ENCODE peak calls at places on chromosomes 13 and 19, in eight cellular contexts. O, Y, G, F, M, C, Z and L are unnamed samples.

GRCh38 chr13:93859666-93860065 is 619.8 kb downstream of the DCT start:
- DNase-seq in O (peak), Y (no peak), G (no peak), F (no peak), M (peak), C (no peak), Z (peak), L (no peak)

GRCh38 chr13:48990900-48991299 is 15.2 kb downstream of the FNDC3A start:
- DNase-seq in O (no peak), Y (no peak), G (no peak), F (no peak), M (no peak), C (no peak), Z (no peak), L (no peak)

GRCh38 chr19:512548-513365 is 5.5 kb downstream of the TPGS1 start:
- DNase-seq in O (no peak), Y (no peak), G (no peak), F (no peak), M (no peak), C (no peak), Z (no peak), L (no peak)

GRCh38 chr13:22311734-22312404 is 641.0 kb downstream of the FGF9 start:
- DNase-seq in O (no peak), Y (no peak), G (no peak), F (no peak), M (no peak), C (peak), Z (no peak), L (no peak)

GRCh38 chr13:92717857-92718256 is 508.8 kb upstream of the GPC6 start:
- DNase-seq in O (no peak), Y (no peak), G (no peak), F (no peak), M (no peak), C (no peak), Z (no peak), L (no peak)

GRCh38 chr13:64662887-64663593 is 2567.1 kb downstream of the PCDH9 start:
- DNase-seq in O (no peak), Y (no peak), G (no peak), F (no peak), M (no peak), C (no peak), Z (no peak), L (no peak)

GRCh38 chr13:27126877-27127276 is 44.7 kb downstream of the USP12 start:
- DNase-seq in O (no peak), Y (no peak), G (no peak), F (no peak), M (no peak), C (no peak), Z (no peak), L (no peak)

GRCh38 chr19:43534811-43535761 is 2.1 kb downstream of the ZNF575 start:
- DNase-seq in O (peak), Y (no peak), G (peak), F (no peak), M (peak), C (peak), Z (peak), L (peak)

GRCh38 chr19:32647361-32647760 is 27.6 kb downstream of the ANKRD27 start:
- DNase-seq in O (no peak), Y (no peak), G (no peak), F (no peak), M (no peak), C (no peak), Z (no peak), L (no peak)

GRCh38 chr19:43463381-43464088 is 1.9 kb downstream of the LYPD3 start:
- DNase-seq in O (peak), Y (peak), G (peak), F (peak), M (peak), C (peak), Z (peak), L (peak)

GRCh38 chr19:14363203-14364097 is 17.8 kb upstream of the ADGRE5 start:
- DNase-seq in O (peak), Y (no peak), G (peak), F (no peak), M (peak), C (peak), Z (peak), L (no peak)

GRCh38 chr13:82436099-82436585 is 1446.1 kb downstream of the SLITRK1 start:
- DNase-seq in O (no peak), Y (no peak), G (no peak), F (no peak), M (no peak), C (no peak), Z (no peak), L (no peak)

GRCh38 chr13:109884462-109884861 is 98.1 kb upstream of the IRS2 start:
- DNase-seq in O (no peak), Y (no peak), G (no peak), F (no peak), M (no peak), C (no peak), Z (no peak), L (no peak)

GRCh38 chr19:1206733-1207301 is 1.2 kb downstream of the STK11 start:
- DNase-seq in O (no peak), Y (no peak), G (no peak), F (no peak), M (peak), C (no peak), Z (no peak), L (no peak)

GRCh38 chr19:3140667-3141038 is 4.8 kb downstream of the GNA15 start:
- DNase-seq in O (no peak), Y (no peak), G (no peak), F (no peak), M (no peak), C (no peak), Z (no peak), L (no peak)

GRCh38 chr19:29680447-29680846 is 15.2 kb downstream of the PLEKHF1 start:
- DNase-seq in O (no peak), Y (peak), G (no peak), F (no peak), M (no peak), C (no peak), Z (no peak), L (no peak)

GRCh38 chr13:77095288-77095687 is 68.3 kb upstream of the FBXL3 start:
- DNase-seq in O (no peak), Y (no peak), G (no peak), F (no peak), M (no peak), C (no peak), Z (no peak), L (no peak)

GRCh38 chr13:39105110-39105509 is 66.9 kb downstream of the NHLRC3 start:
- DNase-seq in O (no peak), Y (no peak), G (no peak), F (no peak), M (no peak), C (no peak), Z (no peak), L (no peak)

GRCh38 chr13:84570831-84571230 is 688.6 kb upstream of the SLITRK1 start:
- DNase-seq in O (peak), Y (no peak), G (no peak), F (no peak), M (peak), C (no peak), Z (peak), L (no peak)

GRCh38 chr19:1292419-1293151 is 6.9 kb downstream of the EFNA2 start:
- DNase-seq in O (no peak), Y (no peak), G (no peak), F (no peak), M (no peak), C (no peak), Z (no peak), L (no peak)

GRCh38 chr13:42807866-42808265 is 26.5 kb downstream of the FAM216B start:
- DNase-seq in O (peak), Y (no peak), G (no peak), F (no peak), M (peak), C (no peak), Z (peak), L (no peak)

GRCh38 chr19:1233361-1233667 is 4.5 kb downstream of the CBARP start:
- DNase-seq in O (no peak), Y (no peak), G (no peak), F (no peak), M (no peak), C (no peak), Z (no peak), L (no peak)

GRCh38 chr13:50208826-50209335 is 193.6 kb downstream of the KCNRG start:
- DNase-seq in O (peak), Y (no peak), G (no peak), F (no peak), M (peak), C (peak), Z (peak), L (no peak)

GRCh38 chr13:102729560-102730275 is 34.9 kb upstream of the METTL21C start:
- DNase-seq in O (peak), Y (no peak), G (no peak), F (no peak), M (peak), C (no peak), Z (peak), L (no peak)

GRCh38 chr13:59012731-59013130 is 1151.0 kb downstream of the DIAPH3 start:
- DNase-seq in O (no peak), Y (no peak), G (no peak), F (no peak), M (no peak), C (no peak), Z (no peak), L (no peak)

GRCh38 chr19:18736415-18737336 is 53.2 kb downstream of the CRTC1 start:
- DNase-seq in O (no peak), Y (no peak), G (no peak), F (no peak), M (no peak), C (no peak), Z (no peak), L (no peak)

GRCh38 chr13:50236898-50237318 is 221.7 kb downstream of the KCNRG start:
- DNase-seq in O (peak), Y (peak), G (no peak), F (no peak), M (no peak), C (no peak), Z (peak), L (no peak)

GRCh38 chr19:2315818-2316353 is 7.9 kb upstream of the LINGO3 start:
- DNase-seq in O (peak), Y (no peak), G (no peak), F (no peak), M (peak), C (no peak), Z (peak), L (peak)

GRCh38 chr13:86006317-86006716 is 207.1 kb upstream of the SLITRK6 start:
- DNase-seq in O (no peak), Y (no peak), G (no peak), F (no peak), M (peak), C (no peak), Z (peak), L (no peak)

GRCh38 chr19:35095667-35096368 is 19.8 kb upstream of the FXYD3 start:
- DNase-seq in O (no peak), Y (no peak), G (no peak), F (no peak), M (no peak), C (no peak), Z (no peak), L (no peak)

GRCh38 chr13:26477681-26478080 is 79.8 kb upstream of the WASF3 start:
- DNase-seq in O (no peak), Y (no peak), G (no peak), F (no peak), M (no peak), C (no peak), Z (no peak), L (no peak)